ENCODE peak calls at places on chromosome 12, in six cellular contexts. O is GM19239; W is posterior cingulate gyrus; R is activated naive CD4-positive, alpha-beta T cell; N is tibial artery; Y is AG09309. Q is an unnamed sample.

GRCh38 chr12:14373202-14373601 is 7.7 kb downstream of the ATF7IP start:
- DNase-seq in W (no peak), O (no peak), Y (peak), N (no peak), R (no peak), Q (no peak)

GRCh38 chr12:91556909-91557308 is 374.3 kb upstream of the DCN start:
- DNase-seq in N (no peak), R (no peak), O (no peak), W (no peak), Y (no peak), Q (no peak)

GRCh38 chr12:55929306-55929791 is 1.6 kb upstream of the DGKA start:
- DNase-seq in N (no peak), O (peak), W (no peak), R (peak), Y (no peak), Q (peak)

GRCh38 chr12:45244561-45245348 is 28.9 kb downstream of the ANO6 start:
- DNase-seq in Y (peak), R (no peak), O (no peak), W (no peak), N (no peak), Q (no peak)

GRCh38 chr12:22529281-22530060 is 14.9 kb downstream of the C2CD5 start:
- DNase-seq in O (no peak), R (no peak), W (no peak), N (no peak), Y (no peak), Q (no peak)

GRCh38 chr12:2803635-2804380 is 8.7 kb upstream of the ITFG2 start:
- DNase-seq in N (peak), W (no peak), O (no peak), R (no peak), Y (no peak), Q (no peak)

GRCh38 chr12:32435921-32436710 is 36.8 kb downstream of the FGD4 start:
- DNase-seq in O (no peak), R (no peak), N (no peak), Y (no peak), W (no peak), Q (no peak)

GRCh38 chr12:40226652-40227051 is 1.9 kb downstream of the LRRK2 start:
- DNase-seq in N (peak), W (no peak), R (no peak), O (no peak), Y (peak), Q (no peak)

GRCh38 chr12:112218150-112218549 is 92.8 kb downstream of the TRAFD1 start:
- DNase-seq in N (no peak), W (no peak), Y (no peak), R (no peak), O (no peak), Q (no peak)

GRCh38 chr12:76197283-76197682 is 112.8 kb upstream of the NAP1L1 start:
- DNase-seq in N (no peak), R (no peak), W (peak), O (no peak), Y (no peak), Q (no peak)

GRCh38 chr12:90572778-90573177 is 382.2 kb downstream of the CCER1 start:
- DNase-seq in N (no peak), R (no peak), O (no peak), Y (no peak), W (no peak), Q (no peak)

GRCh38 chr12:53750812-53751335 is 905 bp downstream of the CISTR start:
- DNase-seq in Y (no peak), O (no peak), W (peak), N (peak), R (no peak), Q (no peak)

GRCh38 chr12:113109360-113109759 is 26.2 kb downstream of the RASAL1 start:
- DNase-seq in W (peak), O (no peak), Y (no peak), R (no peak), N (no peak), Q (no peak)

GRCh38 chr12:31922341-31923062 is 36.7 kb upstream of the RESF1 start:
- DNase-seq in Y (no peak), N (no peak), R (no peak), O (no peak), W (no peak), Q (no peak)

GRCh38 chr12:5480953-5481300 is 49.0 kb downstream of the NTF3 start:
- DNase-seq in Y (no peak), R (no peak), W (no peak), N (no peak), O (no peak), Q (no peak)

GRCh38 chr12:98456583-98457573 is 58.5 kb upstream of the TMPO start:
- DNase-seq in N (peak), Y (no peak), R (no peak), W (peak), O (no peak), Q (no peak)

GRCh38 chr12:62434504-62435336 is 31.9 kb upstream of the MON2 start:
- DNase-seq in W (no peak), N (no peak), O (no peak), Y (no peak), R (no peak), Q (no peak)

GRCh38 chr12:46005151-46005797 is 14.9 kb upstream of the SCAF11 start:
- DNase-seq in N (no peak), R (no peak), W (no peak), O (no peak), Y (no peak), Q (no peak)

GRCh38 chr12:94777936-94778335 is 127.6 kb upstream of the TMCC3 start:
- DNase-seq in Y (no peak), O (no peak), W (no peak), N (no peak), R (no peak), Q (no peak)

GRCh38 chr12:88703790-88704189 is 123.5 kb upstream of the KITLG start:
- DNase-seq in R (no peak), O (no peak), Y (no peak), N (no peak), W (no peak), Q (no peak)